ENCODE peak calls at places on chromosomes 12 and 14, in six cellular contexts. R is BJ, J is K562, E is fibroblast of mammary gland, D is HFF-Myc, Q is kidney glomerular epithelial cell. P is an unnamed sample.

GRCh38 chr14:95741051-95741490 is 27.1 kb upstream of the TCL1A start:
- DNase-seq in R (no peak), J (no peak), E (no peak), D (no peak), Q (no peak), P (no peak)

GRCh38 chr12:54216580-54217308 is 28.0 kb upstream of the SMUG1 start:
- DNase-seq in R (no peak), J (peak), E (peak), D (peak), Q (peak), P (peak)

GRCh38 chr12:104670439-104671406 is 214.0 kb downstream of the CHST11 start:
- DNase-seq in R (no peak), J (peak), E (no peak), D (no peak), Q (no peak), P (no peak)

GRCh38 chr12:127041985-127042625 is 1224.9 kb upstream of the TMEM132C start:
- DNase-seq in R (no peak), J (no peak), E (no peak), D (no peak), Q (no peak), P (no peak)

GRCh38 chr12:124780336-124780735 is 83.3 kb downstream of the SCARB1 start:
- DNase-seq in R (no peak), J (no peak), E (no peak), D (no peak), Q (no peak), P (no peak)

GRCh38 chr12:121762269-121762668 is 31.2 kb downstream of the RHOF start:
- DNase-seq in R (no peak), J (no peak), E (no peak), D (no peak), Q (no peak), P (no peak)

GRCh38 chr12:79444089-79444488 is 246.7 kb downstream of the PAWR start:
- DNase-seq in R (no peak), J (no peak), E (peak), D (peak), Q (no peak), P (peak)

GRCh38 chr12:118979763-118980406 is 1.5 kb upstream of the SRRM4 start:
- DNase-seq in R (no peak), J (peak), E (peak), D (peak), Q (peak), P (peak)

GRCh38 chr12:53603804-53604203 is 22.4 kb downstream of the ATF7 start:
- DNase-seq in R (no peak), J (no peak), E (no peak), D (no peak), Q (no peak), P (no peak)

GRCh38 chr12:51887476-51888315 is at the start of gene ANKRD33:
- DNase-seq in R (no peak), J (peak), E (peak), D (no peak), Q (no peak), P (no peak)

GRCh38 chr14:72616294-72616693 is 277.6 kb downstream of the DPF3 start:
- DNase-seq in R (no peak), J (no peak), E (peak), D (peak), Q (no peak), P (peak)